ENCODE peak calls at places on chromosome 11, in four cellular contexts. K is astrocyte of the spinal cord, E is breast epithelium, R is cardiac muscle cell. Y is an unnamed sample.

GRCh38 chr11:47998733-47999359 is 18.5 kb downstream of the PTPRJ start:
- DNase-seq in K (no peak), E (no peak), R (no peak), Y (no peak)

GRCh38 chr11:64687204-64687603 is 35.8 kb downstream of the NRXN2 start:
- DNase-seq in K (no peak), E (peak), R (no peak), Y (no peak)

GRCh38 chr11:57819272-57819979 is 57.8 kb downstream of the CTNND1 start:
- DNase-seq in K (no peak), E (no peak), R (no peak), Y (no peak)

GRCh38 chr11:29449280-29450074 is 567.4 kb downstream of the KCNA4 start:
- DNase-seq in K (no peak), E (no peak), R (peak), Y (no peak)

GRCh38 chr11:133906241-133906640 is 50.5 kb downstream of the IGSF9B start:
- DNase-seq in K (no peak), E (no peak), R (no peak), Y (no peak)

GRCh38 chr11:60396790-60397189 is 531 bp downstream of the MS4A14 start:
- DNase-seq in K (no peak), E (no peak), R (no peak), Y (no peak)

GRCh38 chr11:106493751-106494150 is 416.3 kb downstream of the AASDHPPT start:
- DNase-seq in K (peak), E (no peak), R (no peak), Y (no peak)

GRCh38 chr11:124482362-124483147 is 37.1 kb upstream of the OR8B8 start:
- DNase-seq in K (peak), E (no peak), R (peak), Y (no peak)

GRCh38 chr11:36948445-36949171 is 350.6 kb upstream of the RAG2 start:
- DNase-seq in K (no peak), E (no peak), R (peak), Y (no peak)

GRCh38 chr11:36945384-36945783 is 347.3 kb upstream of the RAG2 start:
- DNase-seq in K (peak), E (no peak), R (peak), Y (no peak)
- TF ChIP-seq CTCF in K (peak), E (no peak), R (peak), Y (peak)

DNA sequence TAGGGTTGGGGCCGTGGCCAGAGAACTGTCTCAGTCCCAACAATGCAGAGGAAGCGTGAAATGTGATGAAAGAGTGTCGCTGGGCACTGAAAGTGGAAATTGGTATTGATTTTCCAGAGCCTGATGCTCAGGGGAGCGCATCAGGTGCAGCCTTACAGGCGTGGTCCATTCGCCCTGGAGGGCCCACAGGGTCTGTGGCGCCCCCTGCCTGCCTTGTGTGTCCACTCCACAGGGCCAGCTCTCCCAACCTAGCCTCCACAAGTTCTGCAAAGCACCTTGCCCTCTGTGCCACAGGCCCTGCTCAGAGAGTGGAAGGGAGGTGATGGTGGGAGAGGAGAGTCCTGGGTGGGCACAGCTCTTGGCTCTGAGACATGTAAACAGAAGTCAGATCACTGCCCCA is 54.9 kb upstream of the LMO1 start:
- DNase-seq in K (no peak), E (no peak), R (peak), Y (no peak)
- TF ChIP-seq CTCF in K (no peak), E (no peak), R (peak), Y (no peak)

GRCh38 chr11:92550871-92551270 is 326.3 kb downstream of the FAT3 start:
- DNase-seq in K (no peak), E (no peak), R (no peak), Y (no peak)

GRCh38 chr11:92550411-92550810 is 325.8 kb downstream of the FAT3 start:
- DNase-seq in K (no peak), E (no peak), R (no peak), Y (no peak)

GRCh38 chr11:92556435-92556834 is 331.8 kb downstream of the FAT3 start:
- DNase-seq in K (peak), E (no peak), R (peak), Y (no peak)

GRCh38 chr11:92554662-92555061 is 330.0 kb downstream of the FAT3 start:
- DNase-seq in K (no peak), E (no peak), R (no peak), Y (no peak)

DNA sequence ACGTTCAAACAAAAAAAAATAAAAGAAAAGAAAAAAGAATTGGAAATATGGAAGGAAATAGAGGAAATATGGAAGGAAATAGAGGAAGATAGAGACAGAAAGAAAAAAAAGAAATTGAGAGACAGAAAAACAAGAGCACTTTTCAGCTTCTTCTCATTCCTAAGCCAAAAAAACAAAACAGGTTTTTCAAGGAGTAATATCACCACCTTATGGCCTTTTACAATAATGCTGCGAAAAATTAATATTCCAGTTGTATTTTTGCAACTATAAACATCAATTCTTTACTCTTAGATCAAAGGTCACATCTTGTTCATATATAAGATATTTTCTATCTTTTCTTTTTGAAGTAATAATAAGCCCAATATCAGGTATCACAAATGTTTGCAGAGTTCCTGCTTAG is 328.3 kb downstream of the FAT3 start:
- DNase-seq in K (no peak), E (no peak), R (no peak), Y (no peak)
- TF ChIP-seq CTCF in K (no peak), E (no peak), R (peak), Y (no peak)

DNA sequence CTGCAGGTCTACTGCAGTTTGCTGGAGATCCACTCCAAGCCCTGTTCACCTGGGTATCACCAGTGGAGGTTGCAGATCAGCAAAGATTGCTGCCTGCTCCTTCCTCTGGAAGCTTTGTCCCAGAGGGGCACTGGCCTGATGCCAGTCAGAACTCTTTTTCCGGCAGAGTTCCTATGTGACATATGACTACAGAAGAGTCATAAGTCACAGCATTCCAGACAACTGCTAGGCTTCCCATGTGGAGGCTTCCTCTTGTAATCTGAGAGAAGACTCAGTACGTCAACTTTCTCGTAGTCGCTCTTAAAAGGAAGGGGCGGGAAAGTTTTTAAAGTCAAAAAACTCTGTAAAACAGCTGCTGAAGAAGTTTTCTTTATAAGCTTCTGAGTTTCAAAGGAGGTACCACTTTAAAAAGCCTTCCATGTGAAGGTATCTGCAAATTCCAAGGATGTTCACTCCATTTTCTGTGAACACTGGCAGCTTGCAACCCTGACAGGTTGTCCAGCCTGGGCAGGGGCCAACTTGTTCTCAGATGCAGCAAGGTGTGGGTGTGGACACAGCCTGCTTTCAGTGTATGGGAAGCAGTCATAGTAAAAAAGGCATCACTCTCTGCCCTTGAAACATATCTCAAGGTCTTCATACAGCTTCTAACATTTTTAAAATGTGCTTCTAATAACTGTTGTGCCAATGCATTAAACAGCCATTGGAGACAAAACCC is 97.8 kb downstream of the ME3 start:
- DNase-seq in K (peak), E (no peak), R (no peak), Y (no peak)
- TF ChIP-seq CTCF in K (no peak), E (no peak), R (no peak), Y (no peak)

Y was measured in mesothelial cell of epicardium.